ENCODE peak calls at places on chromosomes 11 and 22, in nine cellular contexts. One of them, this sample, is unnamed.
A peak's percentile ranks its signal among the peaks of the same experiment; 100 is the strongest.

GRCh38 chr11:3129591-3130268 is 35.4 kb downstream of the OSBPL5 start:
- DNase-seq in kidney: peak; percentile 68
- DNase-seq in gastrocnemius medialis: peak; percentile 8
- DNase-seq in SJSA1: no peak
- DNase-seq in psoas muscle: peak; percentile 39
- DNase-seq in OCI-LY7: no peak
- DNase-seq in left ventricle myocardium inferior: peak; percentile 11
- DNase-seq in AG04450: no peak
- DNase-seq in HCT116: no peak
- DNase-seq in this sample: no peak

GRCh38 chr22:41899110-41899509 is 15.8 kb downstream of the SHISA8 start:
- DNase-seq in left ventricle myocardium inferior: no peak
- DNase-seq in kidney: no peak
- DNase-seq in HCT116: no peak
- DNase-seq in OCI-LY7: no peak
- DNase-seq in SJSA1: no peak
- DNase-seq in gastrocnemius medialis: peak; percentile 57
- DNase-seq in AG04450: no peak
- DNase-seq in psoas muscle: peak; percentile 68
- DNase-seq in this sample: no peak

GRCh38 chr22:25051983-25052710 is 99.6 kb downstream of the KIAA1671 start:
- DNase-seq in psoas muscle: no peak
- DNase-seq in kidney: no peak
- DNase-seq in AG04450: no peak
- DNase-seq in HCT116: no peak
- DNase-seq in SJSA1: no peak
- DNase-seq in OCI-LY7: no peak
- DNase-seq in gastrocnemius medialis: no peak
- DNase-seq in left ventricle myocardium inferior: peak; percentile 42
- DNase-seq in this sample: no peak

GRCh38 chr22:28043269-28043668 is 124.2 kb upstream of the PITPNB start:
- DNase-seq in left ventricle myocardium inferior: no peak
- DNase-seq in SJSA1: no peak
- DNase-seq in HCT116: no peak
- DNase-seq in gastrocnemius medialis: no peak
- DNase-seq in kidney: no peak
- DNase-seq in AG04450: no peak
- DNase-seq in OCI-LY7: no peak
- DNase-seq in psoas muscle: no peak
- DNase-seq in this sample: no peak

GRCh38 chr11:129747161-129747560 is 68.5 kb upstream of the TMEM45B start:
- DNase-seq in OCI-LY7: no peak
- DNase-seq in AG04450: no peak
- DNase-seq in HCT116: no peak
- DNase-seq in kidney: no peak
- DNase-seq in SJSA1: no peak
- DNase-seq in gastrocnemius medialis: no peak
- DNase-seq in psoas muscle: no peak
- DNase-seq in left ventricle myocardium inferior: no peak
- DNase-seq in this sample: no peak

GRCh38 chr11:66861774-66862558 is 5.1 kb downstream of the LRFN4 start:
- DNase-seq in gastrocnemius medialis: no peak
- DNase-seq in left ventricle myocardium inferior: no peak
- DNase-seq in kidney: peak; percentile 74
- DNase-seq in AG04450: no peak
- DNase-seq in OCI-LY7: no peak
- DNase-seq in SJSA1: no peak
- DNase-seq in HCT116: no peak
- DNase-seq in psoas muscle: no peak
- DNase-seq in this sample: no peak

GRCh38 chr11:80519591-80520258 is 1078.9 kb upstream of the TENM4 start:
- DNase-seq in OCI-LY7: no peak
- DNase-seq in HCT116: no peak
- DNase-seq in AG04450: no peak
- DNase-seq in kidney: no peak
- DNase-seq in gastrocnemius medialis: no peak
- DNase-seq in psoas muscle: no peak
- DNase-seq in left ventricle myocardium inferior: no peak
- DNase-seq in SJSA1: no peak
- DNase-seq in this sample: no peak

GRCh38 chr22:46070722-46071450 is 79.4 kb upstream of the PPARA start:
- DNase-seq in OCI-LY7: peak; percentile 44
- DNase-seq in AG04450: no peak
- DNase-seq in HCT116: no peak
- DNase-seq in kidney: peak; percentile 86
- DNase-seq in psoas muscle: peak; percentile 88
- DNase-seq in left ventricle myocardium inferior: peak; percentile 78
- DNase-seq in gastrocnemius medialis: peak; percentile 69
- DNase-seq in SJSA1: peak; percentile 77
- DNase-seq in this sample: peak; percentile 55

GRCh38 chr11:124069429-124070401 is 28.6 kb upstream of the OR10G7 start:
- DNase-seq in AG04450: no peak
- DNase-seq in left ventricle myocardium inferior: no peak
- DNase-seq in psoas muscle: no peak
- DNase-seq in SJSA1: peak; percentile 40
- DNase-seq in kidney: peak; percentile 66
- DNase-seq in OCI-LY7: peak; percentile 72
- DNase-seq in gastrocnemius medialis: no peak
- DNase-seq in HCT116: peak; percentile 42
- DNase-seq in this sample: peak; percentile 12

GRCh38 chr11:114384487-114384886 is 15.8 kb downstream of the C11orf71 start:
- DNase-seq in gastrocnemius medialis: no peak
- DNase-seq in AG04450: no peak
- DNase-seq in left ventricle myocardium inferior: no peak
- DNase-seq in OCI-LY7: no peak
- DNase-seq in psoas muscle: no peak
- DNase-seq in HCT116: no peak
- DNase-seq in SJSA1: no peak
- DNase-seq in kidney: no peak
- DNase-seq in this sample: no peak

DNA sequence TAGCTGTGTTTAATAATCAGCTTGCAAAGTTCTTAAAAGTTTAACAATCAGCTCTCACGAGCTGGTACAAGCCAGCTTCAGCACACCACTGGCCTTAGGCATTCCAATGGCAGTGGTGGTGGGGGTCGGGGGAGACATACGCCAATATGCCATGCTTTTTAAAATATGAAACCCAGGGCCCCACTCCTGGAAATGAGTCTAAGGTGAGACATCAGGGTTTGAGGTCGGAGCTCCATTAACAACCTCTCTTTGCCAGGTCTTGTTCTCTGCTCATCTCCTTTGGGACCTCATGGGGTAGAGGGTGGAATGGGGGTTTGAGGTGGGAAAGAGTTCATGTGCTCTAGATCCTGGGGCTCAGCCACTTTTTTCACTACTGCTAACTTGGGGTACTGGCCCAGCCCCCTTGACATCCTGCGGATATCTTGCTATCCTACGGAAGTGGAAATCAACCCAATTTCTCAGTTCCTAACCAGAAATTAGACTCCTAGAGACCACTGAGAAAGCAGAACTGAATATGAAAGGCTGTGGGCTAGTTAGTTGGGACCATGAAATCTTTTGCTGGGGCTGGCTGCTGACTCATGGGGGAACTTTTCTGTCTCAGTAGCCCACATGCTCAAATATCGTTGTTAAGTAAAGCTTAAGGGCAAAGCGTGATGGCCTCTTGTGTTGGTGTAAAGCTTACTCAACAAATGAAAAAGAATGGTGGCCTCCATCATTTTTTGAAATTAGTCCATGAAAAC is 90.1 kb downstream of the PDHX start:
- DNase-seq in OCI-LY7: peak; percentile 8
- DNase-seq in AG04450: no peak
- DNase-seq in left ventricle myocardium inferior: no peak
- DNase-seq in SJSA1: no peak
- DNase-seq in HCT116: no peak
- DNase-seq in kidney: no peak
- DNase-seq in psoas muscle: no peak
- DNase-seq in gastrocnemius medialis: no peak
- DNase-seq in this sample: peak; percentile 48
- H3K27ac ChIP-seq in OCI-LY7: no peak overlapping the region
- H3K27ac ChIP-seq in AG04450: no peak overlapping the region
- H3K27ac ChIP-seq in left ventricle myocardium inferior: no peak overlapping the region
- H3K27ac ChIP-seq in SJSA1: no peak overlapping the region
- H3K27ac ChIP-seq in HCT116: peak overlapping the region; percentile 99
- H3K27ac ChIP-seq in kidney: no peak overlapping the region
- H3K27ac ChIP-seq in psoas muscle: no peak overlapping the region
- H3K27ac ChIP-seq in gastrocnemius medialis: no peak overlapping the region
- H3K27ac ChIP-seq in this sample: no peak overlapping the region

DNA sequence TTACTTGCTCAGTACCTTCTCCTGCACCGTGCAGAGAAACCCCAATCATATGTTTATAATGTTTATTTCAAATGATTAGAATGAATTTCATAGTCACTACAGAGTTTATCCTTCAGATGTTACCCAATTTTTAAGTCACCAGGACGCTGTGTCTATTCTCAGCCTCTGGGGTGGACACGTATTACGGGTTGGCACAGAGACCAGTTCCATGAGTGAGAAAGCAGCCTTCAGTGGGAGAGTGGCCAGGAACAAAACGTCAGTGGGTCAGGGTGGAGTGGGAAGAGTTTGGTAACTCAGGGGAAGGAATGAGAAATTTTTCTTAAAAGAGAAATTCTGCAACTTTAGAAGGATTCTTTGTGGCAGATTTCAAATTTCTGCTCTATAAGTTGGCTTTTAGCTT is 77.1 kb upstream of the MTMR2 start:
- DNase-seq in gastrocnemius medialis: peak; percentile 82
- DNase-seq in HCT116: no peak
- DNase-seq in OCI-LY7: no peak
- DNase-seq in kidney: peak; percentile 86
- DNase-seq in psoas muscle: peak; percentile 86
- DNase-seq in left ventricle myocardium inferior: peak; percentile 77
- DNase-seq in AG04450: peak; percentile 55
- DNase-seq in SJSA1: no peak
- DNase-seq in this sample: no peak
- H3K27ac ChIP-seq in gastrocnemius medialis: peak overlapping the region; percentile 70
- H3K27ac ChIP-seq in HCT116: no peak overlapping the region
- H3K27ac ChIP-seq in OCI-LY7: no peak overlapping the region
- H3K27ac ChIP-seq in kidney: no peak overlapping the region
- H3K27ac ChIP-seq in psoas muscle: peak overlapping the region; percentile 46
- H3K27ac ChIP-seq in left ventricle myocardium inferior: peak overlapping the region; percentile 70
- H3K27ac ChIP-seq in AG04450: no peak overlapping the region
- H3K27ac ChIP-seq in SJSA1: no peak overlapping the region
- H3K27ac ChIP-seq in this sample: no peak overlapping the region

GRCh38 chr11:9600651-9601040 is 27.2 kb downstream of the WEE1 start:
- DNase-seq in psoas muscle: no peak
- DNase-seq in SJSA1: no peak
- DNase-seq in HCT116: peak; percentile 35
- DNase-seq in AG04450: no peak
- DNase-seq in kidney: no peak
- DNase-seq in gastrocnemius medialis: no peak
- DNase-seq in OCI-LY7: peak; percentile 72
- DNase-seq in left ventricle myocardium inferior: no peak
- DNase-seq in this sample: no peak
- H3K27ac ChIP-seq in psoas muscle: no peak overlapping the region
- H3K27ac ChIP-seq in SJSA1: no peak overlapping the region
- H3K27ac ChIP-seq in HCT116: no peak overlapping the region
- H3K27ac ChIP-seq in AG04450: no peak overlapping the region
- H3K27ac ChIP-seq in kidney: no peak overlapping the region
- H3K27ac ChIP-seq in gastrocnemius medialis: no peak overlapping the region
- H3K27ac ChIP-seq in OCI-LY7: peak overlapping the region; percentile 99
- H3K27ac ChIP-seq in left ventricle myocardium inferior: no peak overlapping the region
- H3K27ac ChIP-seq in this sample: peak overlapping the region; percentile 62

GRCh38 chr11:5596611-5597201 is at the start of gene TRIM6:
- DNase-seq in psoas muscle: peak; percentile 73
- DNase-seq in gastrocnemius medialis: peak; percentile 19
- DNase-seq in left ventricle myocardium inferior: peak; percentile 50
- DNase-seq in OCI-LY7: no peak
- DNase-seq in AG04450: no peak
- DNase-seq in SJSA1: peak; percentile 69
- DNase-seq in kidney: peak; percentile 88
- DNase-seq in HCT116: no peak
- DNase-seq in this sample: peak; percentile 6

GRCh38 chr11:5603326-5603725 is 6.9 kb downstream of the TRIM6 start:
- DNase-seq in SJSA1: no peak
- DNase-seq in psoas muscle: no peak
- DNase-seq in left ventricle myocardium inferior: no peak
- DNase-seq in AG04450: no peak
- DNase-seq in OCI-LY7: no peak
- DNase-seq in HCT116: no peak
- DNase-seq in kidney: no peak
- DNase-seq in gastrocnemius medialis: no peak
- DNase-seq in this sample: no peak

GRCh38 chr11:5604896-5605295 is 8.5 kb downstream of the TRIM6 start:
- DNase-seq in psoas muscle: no peak
- DNase-seq in HCT116: no peak
- DNase-seq in left ventricle myocardium inferior: no peak
- DNase-seq in SJSA1: no peak
- DNase-seq in OCI-LY7: no peak
- DNase-seq in AG04450: no peak
- DNase-seq in gastrocnemius medialis: no peak
- DNase-seq in kidney: no peak
- DNase-seq in this sample: no peak

GRCh38 chr11:5597953-5598352 is 1.5 kb downstream of the TRIM6 start:
- DNase-seq in kidney: no peak
- DNase-seq in left ventricle myocardium inferior: no peak
- DNase-seq in SJSA1: no peak
- DNase-seq in AG04450: no peak
- DNase-seq in psoas muscle: no peak
- DNase-seq in gastrocnemius medialis: no peak
- DNase-seq in OCI-LY7: no peak
- DNase-seq in HCT116: no peak
- DNase-seq in this sample: no peak

GRCh38 chr11:5600374-5600851 is 4.0 kb downstream of the TRIM6 start:
- DNase-seq in OCI-LY7: peak; percentile 82
- DNase-seq in kidney: peak; percentile 78
- DNase-seq in HCT116: peak; percentile 81
- DNase-seq in SJSA1: peak; percentile 71
- DNase-seq in gastrocnemius medialis: peak; percentile 28
- DNase-seq in psoas muscle: peak; percentile 67
- DNase-seq in AG04450: peak; percentile 80
- DNase-seq in left ventricle myocardium inferior: peak; percentile 41
- DNase-seq in this sample: peak; percentile 36
- H3K27ac ChIP-seq in OCI-LY7: no peak overlapping the region
- H3K27ac ChIP-seq in kidney: peak overlapping the region; percentile 1
- H3K27ac ChIP-seq in HCT116: no peak overlapping the region
- H3K27ac ChIP-seq in SJSA1: no peak overlapping the region
- H3K27ac ChIP-seq in gastrocnemius medialis: no peak overlapping the region
- H3K27ac ChIP-seq in psoas muscle: no peak overlapping the region
- H3K27ac ChIP-seq in AG04450: peak overlapping the region; percentile 39
- H3K27ac ChIP-seq in left ventricle myocardium inferior: peak overlapping the region; percentile 68
- H3K27ac ChIP-seq in this sample: no peak overlapping the region

GRCh38 chr11:75195164-75195962 is 44.5 kb downstream of the SLCO2B1 start:
- DNase-seq in left ventricle myocardium inferior: peak; percentile 87
- DNase-seq in psoas muscle: no peak
- DNase-seq in gastrocnemius medialis: peak; percentile 58
- DNase-seq in AG04450: no peak
- DNase-seq in kidney: no peak
- DNase-seq in SJSA1: no peak
- DNase-seq in OCI-LY7: no peak
- DNase-seq in HCT116: no peak
- DNase-seq in this sample: no peak
- H3K27ac ChIP-seq in left ventricle myocardium inferior: peak overlapping the region; percentile 65
- H3K27ac ChIP-seq in psoas muscle: no peak overlapping the region
- H3K27ac ChIP-seq in gastrocnemius medialis: no peak overlapping the region
- H3K27ac ChIP-seq in AG04450: no peak overlapping the region
- H3K27ac ChIP-seq in kidney: peak overlapping the region; percentile 5
- H3K27ac ChIP-seq in SJSA1: no peak overlapping the region
- H3K27ac ChIP-seq in OCI-LY7: no peak overlapping the region
- H3K27ac ChIP-seq in HCT116: no peak overlapping the region
- H3K27ac ChIP-seq in this sample: no peak overlapping the region

GRCh38 chr11:77075425-77075905 is 8.7 kb downstream of the CAPN5 start:
- DNase-seq in SJSA1: no peak
- DNase-seq in psoas muscle: peak; percentile 29
- DNase-seq in left ventricle myocardium inferior: no peak
- DNase-seq in HCT116: no peak
- DNase-seq in AG04450: no peak
- DNase-seq in OCI-LY7: no peak
- DNase-seq in kidney: no peak
- DNase-seq in gastrocnemius medialis: no peak
- DNase-seq in this sample: no peak
- H3K27ac ChIP-seq in SJSA1: no peak overlapping the region
- H3K27ac ChIP-seq in psoas muscle: no peak overlapping the region
- H3K27ac ChIP-seq in left ventricle myocardium inferior: no peak overlapping the region
- H3K27ac ChIP-seq in HCT116: no peak overlapping the region
- H3K27ac ChIP-seq in AG04450: no peak overlapping the region
- H3K27ac ChIP-seq in OCI-LY7: no peak overlapping the region
- H3K27ac ChIP-seq in kidney: no peak overlapping the region
- H3K27ac ChIP-seq in gastrocnemius medialis: no peak overlapping the region
- H3K27ac ChIP-seq in this sample: no peak overlapping the region

This sample was measured in CD4-positive, alpha-beta memory T cell.